ENCODE peak calls at places on chromosomes 6 and 20, in four cellular contexts. Y is Peyer's patch, M is esophagus squamous epithelium, V is spleen. C is an unnamed sample.

GRCh38 chr20:14890713-14891112 is 553.3 kb upstream of the FLRT3 start:
- DNase-seq in V (no peak), M (no peak), Y (no peak), C (no peak)

GRCh38 chr6:165661416-165662001 is 1.5 kb downstream of the PDE10A start:
- DNase-seq in M (no peak), V (no peak), Y (no peak), C (no peak)

GRCh38 chr20:62217913-62218773 is 1.9 kb downstream of the HRH3 start:
- DNase-seq in V (no peak), M (no peak), Y (no peak), C (no peak)

GRCh38 chr6:87289571-87289970 is 32.8 kb upstream of the SMIM8 start:
- DNase-seq in M (no peak), Y (no peak), V (no peak), C (no peak)

GRCh38 chr6:34961574-34961973 is 72.5 kb downstream of the ANKS1A start:
- DNase-seq in V (no peak), Y (no peak), M (no peak), C (no peak)

GRCh38 chr6:109498049-109498448 is 15.0 kb upstream of the ZBTB24 start:
- DNase-seq in M (no peak), Y (no peak), V (no peak), C (no peak)

GRCh38 chr20:39390186-39390585 is 428.0 kb downstream of the DHX35 start:
- DNase-seq in M (no peak), Y (no peak), V (no peak), C (no peak)

GRCh38 chr6:68876792-68877493 is 241.9 kb downstream of the ADGRB3 start:
- DNase-seq in Y (no peak), M (no peak), V (no peak), C (no peak)

GRCh38 chr20:11978496-11978895 is 60.8 kb downstream of the BTBD3 start:
- DNase-seq in M (no peak), Y (no peak), V (no peak), C (no peak)

GRCh38 chr6:20377623-20378265 is 23.9 kb upstream of the E2F3 start:
- DNase-seq in V (no peak), Y (no peak), M (no peak), C (no peak)

GRCh38 chr6:148166339-148166949 is 176.2 kb upstream of the SASH1 start:
- DNase-seq in M (no peak), Y (no peak), V (no peak), C (no peak)

GRCh38 chr20:22684072-22684762 is 99.8 kb upstream of the FOXA2 start:
- DNase-seq in M (no peak), V (no peak), Y (no peak), C (peak; percentile 38)

GRCh38 chr6:107607109-107607508 is 117.2 kb downstream of the SOBP start:
- DNase-seq in M (no peak), V (no peak), Y (no peak), C (no peak)

GRCh38 chr6:74409447-74409846 is 713.4 kb downstream of the CD109 start:
- DNase-seq in V (no peak), M (no peak), Y (no peak), C (no peak)

GRCh38 chr6:104639671-104640070 is 220.0 kb downstream of the HACE1 start:
- DNase-seq in V (no peak), Y (no peak), M (no peak), C (no peak)

GRCh38 chr6:63997727-63998126 is 362.1 kb downstream of the PHF3 start:
- DNase-seq in M (no peak), V (no peak), Y (no peak), C (no peak)

GRCh38 chr20:49394264-49394663 is 88.2 kb downstream of the KCNB1 start:
- DNase-seq in V (peak; percentile 6), M (no peak), Y (no peak), C (no peak)
- H3K4me1 ChIP-seq in V (no peaks in the 10 kb centered on the region), M (no peaks in the 10 kb centered on the region), Y (no peaks in the 10 kb centered on the region), C (no peaks in the 10 kb centered on the region)

GRCh38 chr6:28356666-28357020 is 6.9 kb downstream of the ZKSCAN3 start:
- DNase-seq in Y (no peak), M (no peak), V (peak; percentile 77), C (no peak)

GRCh38 chr6:28354688-28355554 is 5.2 kb downstream of the ZKSCAN3 start:
- DNase-seq in V (no peak), Y (no peak), M (no peak), C (no peak)

GRCh38 chr6:28355743-28356665 is 6.3 kb downstream of the ZKSCAN3 start:
- DNase-seq in V (peak; percentile 87), M (no peak), Y (peak; percentile 69), C (peak; percentile 68)

GRCh38 chr6:28353356-28353755 is 3.6 kb downstream of the ZKSCAN3 start:
- DNase-seq in V (no peak), M (no peak), Y (no peak), C (no peak)

GRCh38 chr6:28353981-28354676 is 4.4 kb downstream of the ZKSCAN3 start:
- DNase-seq in V (no peak), M (no peak), Y (no peak), C (peak; percentile 47)
- TF ChIP-seq POLR2A in V (no peak), M (peak; percentile 54), Y (no peak), C (no peak)

DNA sequence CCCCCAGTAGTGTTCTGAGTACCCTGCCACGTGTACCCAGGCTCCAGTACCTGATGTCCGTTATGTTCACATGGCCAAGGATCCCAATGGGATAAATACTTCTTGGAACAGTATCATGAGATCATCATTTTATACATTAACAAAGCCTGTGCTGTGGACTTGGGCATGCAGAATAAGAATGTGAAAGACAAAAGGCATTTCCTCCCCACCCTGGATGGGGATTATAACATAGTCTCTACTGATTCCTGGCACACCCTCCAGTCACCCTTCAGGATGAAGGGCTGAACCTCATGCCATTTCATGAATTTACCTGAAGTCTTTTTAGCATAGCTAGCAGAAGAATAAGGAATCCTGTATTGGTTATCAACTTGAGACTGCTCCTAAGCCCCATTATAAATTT is 2.8 kb downstream of the TNFRSF21 start:
- DNase-seq in M (no peak), V (no peak), Y (no peak), C (no peak)
- H3K4me1 ChIP-seq in M (no peaks in the 10 kb centered on the region), V (no peaks in the 10 kb centered on the region), Y (no peaks in the 10 kb centered on the region), C (no peaks in the 10 kb centered on the region)

DNA sequence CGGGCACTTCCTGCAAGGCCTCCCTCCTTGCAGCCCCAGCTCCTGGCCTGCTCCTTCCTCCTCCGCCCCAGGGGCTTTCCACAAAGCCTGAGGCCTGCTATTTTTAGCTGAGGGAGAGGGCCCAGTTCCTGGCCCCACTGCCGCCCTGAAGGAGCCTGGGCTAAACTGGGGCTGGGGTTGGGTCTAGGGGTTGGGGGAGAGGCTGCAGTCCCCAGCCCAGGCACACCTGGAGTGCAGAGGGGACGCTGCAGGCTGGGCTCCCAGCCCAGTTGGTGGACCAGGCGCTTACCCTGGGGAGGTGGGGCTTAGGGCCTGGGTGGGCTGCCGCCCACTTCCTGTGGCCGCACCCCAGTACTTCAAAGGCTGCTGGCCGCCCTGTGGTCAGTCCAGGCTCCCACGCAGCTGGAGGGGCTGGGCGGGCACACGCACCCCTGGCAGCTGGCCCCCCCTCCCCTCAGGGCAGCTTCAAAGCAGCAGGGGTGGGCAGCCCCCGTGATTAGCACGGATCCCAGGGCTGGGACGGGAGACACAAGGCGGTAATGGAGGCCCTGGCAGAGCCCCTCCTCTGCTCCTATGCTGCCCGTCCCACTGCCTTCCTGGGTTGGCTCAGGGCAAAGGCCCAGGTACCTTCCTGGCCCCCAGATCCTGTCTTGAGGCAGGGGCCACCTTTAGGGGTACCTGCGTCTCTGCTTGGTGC is 7.1 kb upstream of the ABHD16B start:
- DNase-seq in M (no peak), V (peak; percentile 79), Y (no peak), C (no peak)
- TF ChIP-seq POLR2A in M (no peak), V (no peak), Y (no peak), C (no peak)

GRCh38 chr6:10531513-10531912 is 10.4 kb downstream of the GCNT2 start:
- DNase-seq in M (no peak), Y (no peak), V (no peak), C (no peak)
- H3K4me1 ChIP-seq in M (no peaks in the 10 kb centered on the region), Y (no peaks in the 10 kb centered on the region), V (peaks cover 32% of the 10 kb centered on the region), C (no peaks in the 10 kb centered on the region)

GRCh38 chr6:29632789-29633531 is at the start of gene GABBR1:
- DNase-seq in Y (peak; percentile 73), V (peak; percentile 94), M (no peak), C (peak; percentile 89)
- TF ChIP-seq POLR2A in Y (peak; percentile 30), V (peak; percentile 26), M (peak; percentile 80), C (peak; percentile 13)

GRCh38 chr20:57268399-57269076 is 2.1 kb upstream of the BMP7 start:
- DNase-seq in V (no peak), M (no peak), Y (no peak), C (no peak)

GRCh38 chr20:57267158-57267821 is 849 bp upstream of the BMP7 start:
- DNase-seq in V (no peak), M (no peak), Y (no peak), C (no peak)

GRCh38 chr20:57265649-57266250 is 691 bp downstream of the BMP7 start:
- DNase-seq in M (no peak), Y (no peak), V (no peak), C (no peak)

GRCh38 chr20:57264908-57265648 is 1.4 kb downstream of the BMP7 start:
- DNase-seq in M (no peak), Y (no peak), V (no peak), C (no peak)

GRCh38 chr20:57266251-57267157 is at the start of gene BMP7:
- DNase-seq in V (no peak), M (no peak), Y (no peak), C (no peak)
- H3K4me1 ChIP-seq in V (no peaks in the 10 kb centered on the region), M (peaks cover 12% of the 10 kb centered on the region), Y (no peaks in the 10 kb centered on the region), C (no peaks in the 10 kb centered on the region)

GRCh38 chr6:32255212-32256153 is 31.6 kb upstream of the NOTCH4 start:
- DNase-seq in M (no peak), Y (peak; percentile 53), V (peak; percentile 85), C (peak; percentile 64)
- TF ChIP-seq POLR2A in M (no peak), Y (no peak), V (no peak), C (no peak)

C was measured in breast epithelium.